ENCODE peak calls at places on chromosomes 7 and 10, in five cellular contexts. F is CD4-positive, alpha-beta T cell; V is GM13976; X is activated CD8-positive, alpha-beta T cell treated with anti-CD3 and anti-CD28 coated beads for 36 hours; R is epithelial cell of esophagus. K is an unnamed sample.

GRCh38 chr10:18710201-18710653 is 51.0 kb downstream of the ARL5B start:
- DNase-seq in F (no peak), V (no peak), X (no peak), R (no peak), K (no peak)

GRCh38 chr7:79091661-79092060 is 361.8 kb downstream of the MAGI2 start:
- DNase-seq in F (no peak), V (no peak), X (no peak), R (no peak), K (no peak)

GRCh38 chr10:3780056-3780765 is 4.8 kb downstream of the KLF6 start:
- DNase-seq in F (no peak), V (no peak), X (no peak), R (peak), K (no peak)

GRCh38 chr10:17512341-17513001 is 58.1 kb upstream of the ST8SIA6 start:
- DNase-seq in F (no peak), V (no peak), X (no peak), R (peak), K (peak)

GRCh38 chr10:102133373-102134195 is 744 bp downstream of the PPRC1 start:
- DNase-seq in F (peak), V (peak), X (peak), R (peak), K (peak)

GRCh38 chr10:95414844-95415545 is 124.2 kb upstream of the PDLIM1 start:
- DNase-seq in F (no peak), V (no peak), X (no peak), R (no peak), K (no peak)

GRCh38 chr7:135390829-135391228 is 119.1 kb downstream of the CNOT4 start:
- DNase-seq in F (no peak), V (no peak), X (no peak), R (no peak), K (no peak)

GRCh38 chr10:51289519-51289918 is 215.2 kb downstream of the PRKG1 start:
- DNase-seq in F (no peak), V (no peak), X (no peak), R (no peak), K (no peak)

GRCh38 chr7:80439894-80440811 is 71.7 kb downstream of the GNAT3 start:
- DNase-seq in F (no peak), V (no peak), X (no peak), R (peak), K (no peak)

GRCh38 chr7:74708569-74709275 is 51.2 kb downstream of the GTF2I start:
- DNase-seq in F (no peak), V (no peak), X (no peak), R (no peak), K (no peak)

GRCh38 chr10:110408943-110409342 is 88.8 kb upstream of the DUSP5 start:
- DNase-seq in F (no peak), V (no peak), X (no peak), R (no peak), K (no peak)

GRCh38 chr7:67019562-67020390 is 23.1 kb downstream of the TYW1 start:
- DNase-seq in F (no peak), V (no peak), X (peak), R (peak), K (no peak)

GRCh38 chr7:37675739-37676138 is 7.8 kb upstream of the GPR141 start:
- DNase-seq in F (no peak), V (no peak), X (no peak), R (no peak), K (no peak)

GRCh38 chr7:55569797-55570196 is 2.5 kb downstream of the VOPP1 start:
- DNase-seq in F (no peak), V (no peak), X (peak), R (no peak), K (no peak)

GRCh38 chr7:101924171-101924570 is 106.7 kb downstream of the CUX1 start:
- DNase-seq in F (no peak), V (no peak), X (peak), R (no peak), K (no peak)

DNA sequence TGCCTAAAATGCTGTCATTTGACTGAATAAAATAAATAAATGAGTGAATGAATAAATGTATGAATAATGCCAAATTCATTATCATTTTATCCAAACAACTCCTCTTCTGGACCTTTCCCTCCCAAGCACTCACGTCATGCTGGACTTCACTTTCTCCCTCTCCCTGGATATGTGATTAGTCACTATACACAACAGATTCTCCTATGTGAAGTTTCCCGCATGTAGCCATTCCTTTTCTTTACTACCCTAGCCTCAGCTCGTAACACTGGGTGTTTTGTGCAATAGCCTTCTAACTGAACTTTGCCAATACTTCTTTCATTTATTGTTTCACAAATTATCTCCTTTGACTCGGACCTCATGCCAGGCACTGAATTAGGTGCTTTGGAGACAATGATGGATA is 87.6 kb upstream of the IL6 start:
- DNase-seq in F (no peak), V (no peak), X (no peak), R (no peak), K (no peak)
- TF ChIP-seq CTCF in F (no peak), V (no peak), X (no peak), R (no peak), K (no peak)

GRCh38 chr7:16958724-16959123 is 76.9 kb upstream of the AGR3 start:
- DNase-seq in F (no peak), V (no peak), X (no peak), R (no peak), K (no peak)

GRCh38 chr7:16967174-16967868 is 85.5 kb upstream of the AGR3 start:
- DNase-seq in F (no peak), V (no peak), X (no peak), R (no peak), K (no peak)

GRCh38 chr7:16960566-16960965 is 78.8 kb upstream of the AGR3 start:
- DNase-seq in F (no peak), V (no peak), X (no peak), R (no peak), K (no peak)

GRCh38 chr7:16962986-16963385 is 81.2 kb upstream of the AGR3 start:
- DNase-seq in F (no peak), V (no peak), X (no peak), R (no peak), K (no peak)

DNA sequence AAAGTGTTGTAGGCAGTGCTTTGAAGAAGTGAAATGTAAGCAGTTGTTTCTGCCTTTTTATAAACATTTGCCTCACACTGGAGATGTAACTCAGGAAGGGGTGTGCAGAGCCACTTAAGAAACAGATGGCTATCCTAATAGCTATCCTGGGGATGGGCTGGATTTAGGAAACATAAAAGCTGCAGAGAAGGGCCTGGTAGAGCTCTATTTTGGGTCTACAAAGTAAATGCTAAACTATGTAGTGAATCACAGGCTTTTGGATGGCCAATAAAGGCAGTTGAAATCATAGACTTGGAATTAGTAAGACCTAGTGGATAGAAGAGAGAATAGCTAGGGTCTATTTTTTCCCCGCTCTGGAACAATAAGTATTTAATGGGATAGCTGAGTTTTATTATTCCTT is 79.9 kb upstream of the AGR3 start:
- DNase-seq in F (no peak), V (no peak), X (no peak), R (no peak), K (no peak)
- TF ChIP-seq CTCF in F (no peak), V (no peak), X (no peak), R (no peak), K (no peak)

GRCh38 chr7:139720705-139721231 is 57.0 kb downstream of the HIPK2 start:
- DNase-seq in F (no peak), V (peak), X (peak), R (no peak), K (no peak)
- TF ChIP-seq CTCF in F (no peak), V (no peak), X (no peak), R (no peak), K (no peak)

GRCh38 chr10:127715782-127716378 is 21.1 kb upstream of the FOXI2 start:
- DNase-seq in F (no peak), V (peak), X (no peak), R (peak), K (no peak)
- TF ChIP-seq CTCF in F (peak), V (peak), X (peak), R (peak), K (peak)

GRCh38 chr7:81770823-81771222 is 976 bp upstream of the HGF start:
- DNase-seq in F (no peak), V (no peak), X (no peak), R (peak), K (no peak)

GRCh38 chr7:81767883-81768282 is 2.0 kb downstream of the HGF start:
- DNase-seq in F (no peak), V (no peak), X (no peak), R (no peak), K (no peak)

GRCh38 chr7:81774496-81774895 is 4.6 kb upstream of the HGF start:
- DNase-seq in F (no peak), V (no peak), X (no peak), R (peak), K (no peak)

GRCh38 chr7:81768951-81769778 is 682 bp downstream of the HGF start:
- DNase-seq in F (no peak), V (no peak), X (no peak), R (no peak), K (no peak)

GRCh38 chr7:81769891-81770818 is at the start of gene HGF:
- DNase-seq in F (no peak), V (no peak), X (no peak), R (no peak), K (no peak)
- TF ChIP-seq CTCF in F (no peak), V (no peak), X (no peak), R (no peak), K (no peak)

DNA sequence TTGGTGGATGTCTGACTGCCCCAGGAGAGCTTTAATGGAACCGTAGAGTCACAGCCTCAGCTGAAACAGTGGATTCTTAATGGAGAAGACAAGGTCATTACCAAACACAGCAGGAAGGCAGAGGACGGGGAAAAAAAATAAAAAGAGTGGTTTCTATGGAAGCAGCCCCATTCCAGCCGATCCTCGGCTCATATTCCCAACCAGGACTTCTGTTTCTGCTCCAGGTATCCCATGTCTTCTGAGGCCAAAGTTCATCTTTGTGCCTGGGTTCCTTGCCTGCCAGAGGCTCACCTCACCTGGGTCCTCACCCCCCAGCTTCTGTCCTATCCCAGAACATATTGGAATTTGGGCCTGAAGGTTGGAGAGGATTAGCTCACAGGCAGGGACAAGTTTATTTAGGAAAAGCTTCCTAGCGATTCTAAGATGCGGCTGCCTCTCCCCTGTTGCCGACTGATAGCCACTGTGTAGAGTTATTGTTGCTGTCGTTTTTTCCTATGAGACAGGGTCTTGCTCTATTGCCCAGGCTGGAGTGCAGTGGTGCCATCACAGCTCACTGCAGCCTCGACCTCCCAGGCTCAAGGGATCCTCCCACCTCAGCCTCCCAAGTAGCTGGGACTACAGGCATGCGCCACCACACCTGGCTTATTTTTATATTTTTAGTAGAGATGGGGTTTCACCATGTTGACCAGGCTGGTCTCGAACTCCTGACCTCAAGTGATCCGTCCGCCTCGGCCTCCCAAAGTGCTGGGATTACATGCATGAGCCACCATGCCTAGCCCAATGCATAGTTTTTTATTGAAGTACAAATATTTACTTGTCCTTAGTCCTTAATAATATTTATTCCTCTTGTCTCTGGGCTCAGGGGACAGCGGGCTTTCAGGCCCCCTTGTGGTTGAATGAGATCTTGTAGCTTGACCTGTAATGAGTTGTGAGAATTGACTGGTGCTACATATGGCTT is 15.4 kb downstream of the CCL26 start:
- DNase-seq in F (no peak), V (peak), X (no peak), R (peak), K (no peak)
- TF ChIP-seq CTCF in F (no peak), V (peak), X (peak), R (peak), K (peak)

GRCh38 chr7:151861881-151862280 is 15.0 kb downstream of the PRKAG2 start:
- DNase-seq in F (no peak), V (no peak), X (no peak), R (no peak), K (no peak)

GRCh38 chr7:151859111-151859947 is 17.6 kb downstream of the PRKAG2 start:
- DNase-seq in F (no peak), V (no peak), X (no peak), R (peak), K (no peak)

GRCh38 chr7:151859948-151860685 is 16.8 kb downstream of the PRKAG2 start:
- DNase-seq in F (no peak), V (no peak), X (no peak), R (no peak), K (no peak)

GRCh38 chr7:151862606-151863381 is 14.1 kb downstream of the PRKAG2 start:
- DNase-seq in F (no peak), V (no peak), X (no peak), R (no peak), K (no peak)

DNA sequence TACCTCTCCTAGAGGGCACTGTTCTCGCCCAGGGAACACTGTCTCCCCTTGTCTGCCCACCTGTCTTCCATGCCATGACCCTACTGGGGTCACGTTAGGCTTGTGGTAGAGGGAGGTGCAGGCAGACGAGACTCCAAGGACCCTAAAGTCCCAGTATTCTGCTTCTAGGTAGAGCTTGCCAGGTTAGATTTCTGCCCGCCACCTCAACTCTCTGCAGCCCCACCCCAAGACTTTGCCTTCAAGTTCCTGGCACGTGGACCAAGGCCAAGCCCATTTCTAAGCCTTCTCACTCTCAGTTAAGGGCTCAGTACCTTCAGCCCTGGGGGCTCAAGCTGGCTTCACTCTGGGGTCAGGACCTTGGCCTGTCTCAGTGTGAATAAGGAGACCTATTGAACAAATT is 16.1 kb downstream of the PRKAG2 start:
- DNase-seq in F (no peak), V (no peak), X (no peak), R (no peak), K (no peak)
- TF ChIP-seq CTCF in F (no peak), V (no peak), X (no peak), R (no peak), K (no peak)